ENCODE peak calls at places on chromosomes 13 and 19, in six cellular contexts. W, Q, L, A, H and G are unnamed samples.

GRCh38 chr19:45637890-45638667 is 1.1 kb downstream of the EML2 start:
- DNase-seq in W (peak; percentile 50), Q (peak; percentile 48), L (no peak), A (peak; percentile 80), H (peak; percentile 73), G (no peak)

GRCh38 chr13:45482571-45483173 is 17.9 kb downstream of the COG3 start:
- DNase-seq in W (no peak), Q (peak; percentile 22), L (no peak), A (no peak), H (peak; percentile 43), G (no peak)

GRCh38 chr13:25046274-25046984 is 49.5 kb upstream of the PABPC3 start:
- DNase-seq in W (peak; percentile 53), Q (no peak), L (no peak), A (peak; percentile 60), H (peak; percentile 3), G (no peak)

GRCh38 chr13:45807520-45808099 is 43.9 kb downstream of the SIAH3 start:
- DNase-seq in W (peak; percentile 55), Q (peak; percentile 17), L (no peak), A (peak; percentile 93), H (peak; percentile 62), G (peak; percentile 37)

GRCh38 chr13:34756572-34756971 is 185.5 kb upstream of the NBEA start:
- DNase-seq in W (no peak), Q (no peak), L (no peak), A (no peak), H (no peak), G (no peak)

GRCh38 chr13:110436276-110436675 is 125.2 kb downstream of the RAB20 start:
- DNase-seq in W (no peak), Q (peak; percentile 11), L (no peak), A (no peak), H (no peak), G (no peak)

GRCh38 chr19:4414144-4414799 is 11.8 kb downstream of the CHAF1A start:
- DNase-seq in W (no peak), Q (peak; percentile 55), L (no peak), A (no peak), H (peak; percentile 46), G (no peak)

GRCh38 chr19:19775891-19776205 is 42.9 kb upstream of the ZNF14 start:
- DNase-seq in W (no peak), Q (no peak), L (no peak), A (no peak), H (no peak), G (no peak)

GRCh38 chr19:37468961-37469777 is at the start of gene ZNF570:
- DNase-seq in W (peak; percentile 87), Q (peak; percentile 84), L (peak; percentile 89), A (peak; percentile 94), H (peak; percentile 90), G (peak; percentile 82)

GRCh38 chr19:20171285-20171684 is 4.3 kb downstream of the ZNF486 start:
- DNase-seq in W (no peak), Q (no peak), L (no peak), A (no peak), H (no peak), G (no peak)

GRCh38 chr19:49676136-49676689 is 858 bp upstream of the PRMT1 start:
- DNase-seq in W (peak; percentile 89), Q (peak; percentile 95), L (no peak), A (peak; percentile 98), H (peak; percentile 95), G (peak; percentile 96)

GRCh38 chr19:14540741-14541525 is 11.5 kb downstream of the TECR start:
- DNase-seq in W (no peak), Q (no peak), L (no peak), A (no peak), H (no peak), G (no peak)

GRCh38 chr13:31881495-31881882 is 142.2 kb downstream of the RXFP2 start:
- DNase-seq in W (no peak), Q (no peak), L (no peak), A (no peak), H (no peak), G (no peak)

GRCh38 chr19:52070496-52070895 is 21.9 kb upstream of the ZNF432 start:
- DNase-seq in W (no peak), Q (peak; percentile 44), L (no peak), A (no peak), H (no peak), G (no peak)

GRCh38 chr19:3222709-3223108 is 1.8 kb upstream of the CELF5 start:
- DNase-seq in W (no peak), Q (no peak), L (no peak), A (no peak), H (no peak), G (no peak)

GRCh38 chr19:45947926-45948325 is 25.7 kb downstream of the NOVA2 start:
- DNase-seq in W (no peak), Q (peak; percentile 36), L (no peak), A (no peak), H (no peak), G (no peak)

GRCh38 chr13:93289842-93290241 is 63.2 kb downstream of the GPC6 start:
- DNase-seq in W (no peak), Q (no peak), L (no peak), A (no peak), H (no peak), G (no peak)

GRCh38 chr19:19423322-19423721 is 17.8 kb downstream of the GATAD2A start:
- DNase-seq in W (no peak), Q (no peak), L (no peak), A (no peak), H (no peak), G (no peak)

GRCh38 chr13:101523732-101524131 is 71.3 kb downstream of the ITGBL1 start:
- DNase-seq in W (no peak), Q (peak; percentile 84), L (no peak), A (no peak), H (peak; percentile 25), G (no peak)

GRCh38 chr19:11023635-11024168 is 62.9 kb downstream of the SMARCA4 start:
- DNase-seq in W (no peak), Q (no peak), L (no peak), A (no peak), H (no peak), G (no peak)

GRCh38 chr19:6971366-6971765 is 49.9 kb downstream of the MBD3L2B start:
- DNase-seq in W (no peak), Q (no peak), L (no peak), A (no peak), H (no peak), G (no peak)

GRCh38 chr19:41218615-41219507 is at the start of gene AXL:
- DNase-seq in W (peak; percentile 91), Q (peak; percentile 86), L (peak; percentile 90), A (peak; percentile 96), H (peak; percentile 97), G (peak; percentile 86)

GRCh38 chr13:98192008-98192407 is 14.9 kb upstream of the RNF113B start:
- DNase-seq in W (no peak), Q (no peak), L (no peak), A (no peak), H (no peak), G (no peak)

GRCh38 chr13:28031929-28032328 is 43.4 kb upstream of the URAD start:
- DNase-seq in W (no peak), Q (no peak), L (no peak), A (no peak), H (no peak), G (no peak)

GRCh38 chr19:805600-806550 is 8.6 kb downstream of the PTBP1 start:
- DNase-seq in W (no peak), Q (no peak), L (peak; percentile 50), A (no peak), H (no peak), G (no peak)

GRCh38 chr13:107025991-107026390 is 458.1 kb upstream of the ARGLU1 start:
- DNase-seq in W (no peak), Q (peak; percentile 71), L (no peak), A (peak; percentile 13), H (no peak), G (no peak)

DNA sequence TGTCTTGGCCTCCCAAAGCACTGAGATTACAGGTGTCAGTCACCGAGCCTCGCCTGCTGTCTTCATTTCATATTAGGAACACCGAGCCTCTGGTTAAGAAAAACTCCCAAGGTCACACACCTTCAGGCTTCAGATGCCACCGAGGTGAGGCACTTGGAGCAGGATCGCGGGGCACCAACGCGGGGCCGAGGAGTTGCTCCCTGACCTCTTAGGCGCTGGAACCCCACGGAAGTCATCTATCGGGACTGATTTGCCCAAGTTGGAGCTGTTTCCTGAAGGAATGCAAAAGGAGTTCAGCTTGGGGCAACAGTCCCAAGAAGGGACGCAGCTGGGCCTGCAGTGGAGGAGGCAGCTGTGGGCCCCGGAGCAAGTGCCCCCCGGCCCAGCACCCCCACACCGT is 50.3 kb upstream of the XPO4 start:
- DNase-seq in W (no peak), Q (no peak), L (no peak), A (no peak), H (no peak), G (no peak)
- H2BK120ac ChIP-seq in W (no peak overlapping the region), Q (no peak overlapping the region), L (no peak overlapping the region), A (no peak overlapping the region), H (no peak overlapping the region), G (no peak overlapping the region)

DNA sequence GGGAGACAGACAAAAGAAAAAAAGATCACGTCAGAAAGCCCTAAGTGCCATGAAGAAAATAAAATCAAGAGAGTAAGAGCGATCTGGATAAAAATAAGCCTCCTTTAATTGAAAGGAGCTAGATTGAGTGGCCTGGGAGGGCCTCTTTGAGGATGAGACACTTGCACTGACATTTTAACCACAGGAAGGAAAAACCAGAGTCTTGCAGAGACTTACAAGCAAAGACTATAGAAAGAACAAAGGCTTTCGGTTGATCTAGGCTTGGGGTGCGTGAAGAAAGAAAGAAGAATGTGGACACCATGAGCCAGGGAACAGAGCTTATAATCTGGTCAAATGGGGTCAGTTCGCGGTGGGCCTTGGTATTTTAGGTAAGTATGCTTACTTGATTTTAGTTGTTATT is 342.7 kb downstream of the COG6 start:
- DNase-seq in W (no peak), Q (no peak), L (no peak), A (no peak), H (no peak), G (no peak)
- H3K23ac ChIP-seq in W (no peak overlapping the region), Q (no peak overlapping the region), L (no peak overlapping the region), A (no peak overlapping the region), H (no peak overlapping the region), G (no peak overlapping the region)

GRCh38 chr19:39746836-39747529 is 9.2 kb upstream of the CLC start:
- DNase-seq in W (no peak), Q (no peak), L (no peak), A (peak; percentile 42), H (no peak), G (no peak)
- H2BK120ac ChIP-seq in W (no peak overlapping the region), Q (no peak overlapping the region), L (no peak overlapping the region), A (no peak overlapping the region), H (no peak overlapping the region), G (no peak overlapping the region)

DNA sequence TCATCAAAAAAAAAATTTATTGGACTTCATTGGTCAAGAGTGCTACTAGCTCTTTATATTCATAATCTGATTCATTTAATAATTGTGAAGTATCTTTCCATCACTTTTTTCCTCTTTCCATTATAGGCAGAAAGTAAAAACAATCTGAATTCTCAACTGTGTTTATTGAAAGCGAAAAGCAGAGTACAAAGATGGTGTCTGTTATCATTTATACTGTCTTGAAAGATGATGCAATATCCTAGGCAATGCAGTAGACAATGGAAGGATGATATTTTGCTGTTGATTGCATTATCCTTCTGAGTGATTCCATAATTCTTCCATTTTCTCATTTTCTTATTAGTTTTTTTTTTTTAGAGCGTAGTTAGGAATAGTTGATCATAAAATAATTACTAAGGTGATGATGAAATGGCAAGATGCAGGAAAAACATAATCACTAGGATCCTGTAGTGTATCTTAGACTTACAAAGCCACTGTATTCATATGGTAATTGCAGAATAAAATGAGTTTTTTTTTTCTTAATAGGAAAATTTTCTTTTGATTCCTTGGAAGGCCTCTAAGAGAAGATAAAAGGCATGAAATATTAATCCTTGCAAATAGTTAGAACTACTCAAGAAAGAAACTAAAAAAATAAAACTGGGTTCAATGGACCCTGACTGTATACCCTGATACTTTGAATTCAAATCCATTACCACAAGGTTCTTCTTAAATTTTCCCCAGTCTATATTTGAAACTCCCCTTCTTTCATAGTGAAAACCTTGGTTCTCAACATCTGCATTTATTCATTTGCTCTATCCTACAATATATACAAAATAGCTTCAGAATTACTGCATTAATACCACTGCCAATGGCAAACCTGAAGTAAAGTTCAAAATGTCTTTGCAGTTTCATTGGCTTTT is 11.6 kb downstream of the URI1 start:
- DNase-seq in W (no peak), Q (no peak), L (no peak), A (no peak), H (no peak), G (no peak)
- H3K23ac ChIP-seq in W (no peak overlapping the region), Q (no peak overlapping the region), L (no peak overlapping the region), A (no peak overlapping the region), H (no peak overlapping the region), G (no peak overlapping the region)